ENCODE peak calls at places on chromosome 21, in four cellular contexts. N, A, X and R are unnamed samples.

GRCh38 chr21:34029724-34030528 is 43.5 kb upstream of the MRPS6 start:
- DNase-seq in N (peak), A (peak), X (peak), R (peak)

GRCh38 chr21:33434770-33435360 is 31.7 kb downstream of the IFNGR2 start:
- DNase-seq in N (no peak), A (peak), X (no peak), R (no peak)

GRCh38 chr21:16870116-16870515 is 642.7 kb upstream of the CXADR start:
- DNase-seq in N (no peak), A (no peak), X (no peak), R (no peak)

GRCh38 chr21:27480841-27481261 is 514.0 kb upstream of the ADAMTS5 start:
- DNase-seq in N (no peak), A (no peak), X (no peak), R (no peak)

GRCh38 chr21:32543975-32544374 is 41.3 kb downstream of the TCP10L start:
- DNase-seq in N (no peak), A (no peak), X (no peak), R (no peak)

GRCh38 chr21:32611471-32611997 is 643 bp downstream of the CFAP298 start:
- DNase-seq in N (no peak), A (no peak), X (no peak), R (peak)

GRCh38 chr21:10273196-10273595 is 248.2 kb upstream of the TPTE start:
- DNase-seq in N (no peak), A (no peak), X (no peak), R (no peak)

GRCh38 chr21:38474124-38474523 is 24.2 kb downstream of the ERG start:
- DNase-seq in N (no peak), A (no peak), X (no peak), R (no peak)

GRCh38 chr21:26753822-26754221 is 91.4 kb downstream of the ADAMTS1 start:
- DNase-seq in N (no peak), A (no peak), X (no peak), R (peak)

GRCh38 chr21:36994501-36995189 is 11.9 kb upstream of the RIPPLY3 start:
- DNase-seq in N (peak), A (no peak), X (no peak), R (no peak)

GRCh38 chr21:26684866-26685265 is 111.8 kb upstream of the CYYR1 start:
- DNase-seq in N (no peak), A (no peak), X (no peak), R (no peak)

GRCh38 chr21:17931080-17931479 is 111.9 kb upstream of the C21orf91 start:
- DNase-seq in N (no peak), A (peak), X (peak), R (no peak)

GRCh38 chr21:42593007-42593814 is 60.2 kb upstream of the PDE9A start:
- DNase-seq in N (peak), A (no peak), X (peak), R (peak)

GRCh38 chr21:42592156-42592820 is 61.1 kb upstream of the PDE9A start:
- DNase-seq in N (no peak), A (no peak), X (no peak), R (no peak)

GRCh38 chr21:42593815-42594157 is 59.6 kb upstream of the PDE9A start:
- DNase-seq in N (no peak), A (no peak), X (no peak), R (no peak)

GRCh38 chr21:42591170-42591869 is 62.1 kb upstream of the PDE9A start:
- DNase-seq in N (no peak), A (no peak), X (no peak), R (no peak)

DNA sequence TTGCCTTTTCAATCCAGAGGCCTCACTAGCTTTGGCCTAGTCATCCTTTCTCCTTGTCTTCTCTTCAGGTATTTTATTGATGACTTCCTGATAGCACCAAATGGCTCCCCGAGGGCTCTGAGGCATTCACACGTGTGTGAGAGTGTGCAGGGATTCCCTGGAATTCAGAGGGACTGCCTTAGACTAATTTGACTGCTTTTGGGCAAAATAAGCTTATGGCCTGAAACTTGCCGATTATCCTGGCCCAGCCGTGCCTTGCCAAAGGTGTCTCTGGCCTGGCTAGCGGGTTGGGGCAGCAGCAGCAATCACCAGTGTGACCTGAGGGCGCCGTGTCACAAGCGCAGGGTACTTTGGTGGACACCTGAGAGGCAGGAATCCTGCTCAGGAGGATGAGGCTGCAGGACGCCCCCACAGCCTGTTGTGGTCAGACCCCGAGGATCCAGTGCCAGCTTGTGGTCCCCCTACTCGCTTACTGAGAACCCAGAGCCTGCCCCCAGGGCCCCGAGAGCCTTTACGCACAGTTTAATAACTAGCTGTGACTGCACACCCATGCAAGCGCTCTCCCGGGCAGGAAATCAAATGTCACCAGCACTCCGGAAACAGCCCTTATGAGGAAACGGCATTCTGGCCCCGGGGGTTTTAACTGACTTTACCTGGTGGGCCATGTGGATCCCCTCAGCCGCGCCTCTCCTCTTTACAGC is 62.8 kb upstream of the PDE9A start:
- DNase-seq in N (no peak), A (no peak), X (no peak), R (no peak)
- TF ChIP-seq ETV6 in N (no peak), A (no peak), X (no peak), R (no peak)

GRCh38 chr21:22927469-22927868 is 1929.3 kb downstream of the NCAM2 start:
- DNase-seq in N (no peak), A (no peak), X (no peak), R (no peak)

GRCh38 chr21:22925032-22925431 is 1926.8 kb downstream of the NCAM2 start:
- DNase-seq in N (no peak), A (no peak), X (no peak), R (no peak)
- TF ChIP-seq ETV6 in N (no peak), A (no peak), X (no peak), R (no peak)

GRCh38 chr21:46048926-46049889 is 48.7 kb upstream of the COL6A2 start:
- DNase-seq in N (no peak), A (no peak), X (no peak), R (no peak)
- TF ChIP-seq ETV6 in N (no peak), A (no peak), X (no peak), R (no peak)

GRCh38 chr21:14968029-14968428 is 96.8 kb downstream of the NRIP1 start:
- DNase-seq in N (no peak), A (no peak), X (no peak), R (no peak)
- TF ChIP-seq ETV6 in N (no peak), A (no peak), X (no peak), R (no peak)

GRCh38 chr21:41518757-41519156 is 10.8 kb upstream of the TMPRSS2 start:
- DNase-seq in N (no peak), A (no peak), X (no peak), R (no peak)

GRCh38 chr21:41520560-41521442 is 12.8 kb upstream of the TMPRSS2 start:
- DNase-seq in N (no peak), A (peak), X (no peak), R (no peak)

GRCh38 chr21:41519806-41520559 is 12.0 kb upstream of the TMPRSS2 start:
- DNase-seq in N (no peak), A (no peak), X (no peak), R (no peak)

GRCh38 chr21:41523175-41523574 is 15.2 kb upstream of the TMPRSS2 start:
- DNase-seq in N (no peak), A (no peak), X (no peak), R (no peak)

GRCh38 chr21:41521489-41522027 is 13.6 kb upstream of the TMPRSS2 start:
- DNase-seq in N (no peak), A (no peak), X (no peak), R (no peak)
- TF ChIP-seq ETV6 in N (no peak), A (no peak), X (no peak), R (no peak)

DNA sequence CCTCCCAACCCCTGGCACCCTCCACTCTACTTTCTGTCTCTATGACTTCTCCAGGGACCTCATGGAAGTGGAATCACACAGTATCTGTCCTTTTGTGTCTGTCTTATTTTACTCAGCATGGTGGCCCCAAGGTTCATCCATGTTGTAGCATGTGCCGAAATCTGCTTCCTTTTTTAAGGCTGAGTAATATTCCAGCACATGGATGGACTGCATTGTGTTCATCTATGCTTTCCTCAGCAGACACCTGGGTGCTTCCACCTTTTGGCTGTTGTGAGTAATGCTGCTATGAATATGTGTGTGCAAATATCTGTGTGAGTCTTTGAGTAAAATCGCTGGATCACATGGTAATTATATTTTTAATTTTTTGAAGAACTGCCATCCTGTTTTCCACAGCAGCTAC is 1.6 kb upstream of the PFKL start:
- DNase-seq in N (no peak), A (no peak), X (peak), R (no peak)
- TF ChIP-seq ETV6 in N (no peak), A (no peak), X (no peak), R (no peak)

GRCh38 chr21:29321908-29322569 is 23.3 kb downstream of the BACH1 start:
- DNase-seq in N (no peak), A (no peak), X (no peak), R (no peak)
- TF ChIP-seq ETV6 in N (no peak), A (no peak), X (no peak), R (no peak)

GRCh38 chr21:44703731-44704635 is 7.0 kb downstream of the KRTAP10-12 start:
- DNase-seq in N (no peak), A (no peak), X (no peak), R (no peak)
- TF ChIP-seq ETV6 in N (no peak), A (no peak), X (no peak), R (no peak)